ENCODE peak calls at places on chromosomes 11 and 22, in seven cellular contexts. K is spleen, J is right lobe of liver, N is ovary, Y is tibial nerve, F is uterus, H is stomach. W is an unnamed sample.

GRCh38 chr11:60905551-60906113 is 753 bp downstream of the PRPF19 start:
- DNase-seq in H (no peak), J (no peak), N (no peak), F (no peak), K (peak; percentile 70), Y (no peak), W (peak; percentile 58)

GRCh38 chr22:39503590-39503989 is 1.5 kb downstream of the MIEF1 start:
- DNase-seq in J (no peak), Y (no peak), K (no peak), F (no peak), N (no peak), H (no peak), W (no peak)

GRCh38 chr22:49532831-49533802 is 294.6 kb downstream of the BRD1 start:
- DNase-seq in F (no peak), J (no peak), H (no peak), N (no peak), K (peak; percentile 40), Y (no peak), W (peak; percentile 44)

GRCh38 chr11:122209619-122210377 is 93.8 kb upstream of the BLID start:
- DNase-seq in N (peak; percentile 90), H (no peak), Y (peak; percentile 95), J (no peak), F (peak; percentile 81), K (no peak), W (peak; percentile 86)

GRCh38 chr11:45331839-45332485 is 45.8 kb upstream of the SYT13 start:
- DNase-seq in J (no peak), N (no peak), K (no peak), H (no peak), Y (no peak), F (no peak), W (no peak)

GRCh38 chr11:57460756-57461749 is 725 bp downstream of the RTN4RL2 start:
- DNase-seq in K (peak; percentile 82), J (peak; percentile 61), N (no peak), H (no peak), Y (no peak), F (no peak), W (no peak)

GRCh38 chr11:61814242-61814957 is 2.4 kb downstream of the FADS1 start:
- DNase-seq in K (no peak), N (no peak), Y (peak; percentile 28), J (no peak), F (no peak), H (no peak), W (no peak)

GRCh38 chr22:36460202-36460601 is 21.2 kb downstream of the TXN2 start:
- DNase-seq in H (no peak), J (no peak), N (no peak), Y (no peak), F (no peak), K (no peak), W (no peak)

GRCh38 chr11:96045622-96046456 is 121.9 kb upstream of the MTMR2 start:
- DNase-seq in N (peak; percentile 67), Y (peak; percentile 45), J (no peak), H (peak; percentile 42), K (no peak), F (peak; percentile 54), W (peak; percentile 67)

GRCh38 chr11:123438191-123438627 is 8.1 kb downstream of the GRAMD1B start:
- DNase-seq in F (no peak), H (no peak), N (no peak), Y (no peak), J (no peak), K (no peak), W (no peak)

GRCh38 chr11:10778217-10778970 is 27.3 kb downstream of the CTR9 start:
- DNase-seq in H (no peak), K (no peak), J (no peak), N (no peak), F (peak; percentile 64), Y (peak; percentile 27), W (peak; percentile 82)

GRCh38 chr11:63375434-63375833 is 5.8 kb downstream of the SLC22A9 start:
- DNase-seq in J (no peak), N (no peak), H (no peak), F (no peak), K (no peak), Y (no peak), W (no peak)

GRCh38 chr22:49961601-49962011 is 1.0 kb downstream of the PIM3 start:
- DNase-seq in K (no peak), F (no peak), N (no peak), Y (no peak), J (peak; percentile 68), H (no peak), W (no peak)

GRCh38 chr11:11849127-11849746 is 7.5 kb downstream of the USP47 start:
- DNase-seq in Y (peak; percentile 33), H (peak; percentile 63), N (peak; percentile 26), K (peak; percentile 80), F (peak; percentile 36), J (no peak), W (no peak)

GRCh38 chr11:796565-797299 is 1.3 kb downstream of the SLC25A22 start:
- DNase-seq in F (no peak), Y (no peak), K (peak; percentile 85), H (no peak), J (peak; percentile 90), N (no peak), W (no peak)
- TF ChIP-seq POLR2A in F (no peak), Y (no peak), K (no peak), H (no peak), J (no peak), N (peak; percentile 37), W (no peak)

GRCh38 chr22:46054091-46054877 is 77.3 kb upstream of the WNT7B start:
- DNase-seq in N (peak; percentile 88), H (peak; percentile 52), J (peak; percentile 75), Y (no peak), K (peak; percentile 94), F (peak; percentile 85), W (peak; percentile 90)
- TF ChIP-seq POLR2A in N (peak; percentile 53), H (no peak), J (peak; percentile 15), Y (no peak), K (peak; percentile 62), F (peak; percentile 1), W (no peak)

GRCh38 chr22:19176175-19176630 is 2.3 kb downstream of the SLC25A1 start:
- DNase-seq in F (no peak), J (no peak), H (no peak), Y (no peak), K (no peak), N (no peak), W (no peak)

GRCh38 chr22:19175602-19176174 is 2.8 kb downstream of the SLC25A1 start:
- DNase-seq in K (no peak), Y (no peak), F (no peak), J (no peak), H (no peak), N (no peak), W (no peak)

GRCh38 chr22:19174106-19175025 is 4.2 kb downstream of the SLC25A1 start:
- DNase-seq in K (peak; percentile 90), F (peak; percentile 40), H (no peak), J (peak; percentile 85), N (no peak), Y (no peak), W (peak; percentile 73)

GRCh38 chr22:19176732-19177131 is 1.8 kb downstream of the SLC25A1 start:
- DNase-seq in H (no peak), Y (no peak), J (no peak), F (no peak), K (no peak), N (no peak), W (no peak)

GRCh38 chr22:19175026-19175601 is 3.4 kb downstream of the SLC25A1 start:
- DNase-seq in J (no peak), K (no peak), Y (no peak), H (no peak), N (no peak), F (no peak), W (no peak)
- TF ChIP-seq POLR2A in J (no peak), K (no peak), Y (no peak), H (no peak), N (no peak), F (no peak), W (no peak)

GRCh38 chr22:42719133-42719532 is 1.5 kb downstream of the A4GALT start:
- DNase-seq in F (no peak), N (no peak), J (no peak), H (no peak), Y (no peak), K (no peak), W (no peak)
- TF ChIP-seq POLR2A in F (no peak), N (no peak), J (no peak), H (no peak), Y (no peak), K (no peak), W (no peak)